ENCODE peak calls at places on chromosomes 4 and X, in five cellular contexts. I, L, O, Z and D are unnamed samples.

GRCh38 chrX:151370906-151371305 is 26.1 kb upstream of the VMA21 start:
- DNase-seq in I (no peak), L (peak), O (peak), Z (no peak), D (no peak)

GRCh38 chr4:141027421-141027820 is 105.8 kb downstream of the RNF150 start:
- DNase-seq in I (no peak), L (no peak), O (no peak), Z (no peak), D (no peak)

GRCh38 chr4:136412708-136413107 is 1119.6 kb downstream of the PCDH18 start:
- DNase-seq in I (no peak), L (no peak), O (no peak), Z (no peak), D (no peak)

GRCh38 chr4:89222171-89222570 is 85.4 kb downstream of the GPRIN3 start:
- DNase-seq in I (no peak), L (no peak), O (no peak), Z (no peak), D (no peak)

GRCh38 chrX:107730298-107730655 is 45.3 kb downstream of the TSC22D3 start:
- DNase-seq in I (no peak), L (no peak), O (no peak), Z (no peak), D (no peak)

GRCh38 chrX:119121341-119121740 is 6.3 kb downstream of the KIAA1210 start:
- DNase-seq in I (no peak), L (no peak), O (no peak), Z (no peak), D (no peak)

GRCh38 chrX:99348256-99348655 is 1061.8 kb downstream of the PCDH19 start:
- DNase-seq in I (no peak), L (no peak), O (no peak), Z (no peak), D (no peak)

GRCh38 chr4:52290468-52290867 is 239.4 kb downstream of the SPATA18 start:
- DNase-seq in I (no peak), L (no peak), O (no peak), Z (no peak), D (no peak)

GRCh38 chrX:110746014-110746413 is 49.6 kb downstream of the CHRDL1 start:
- DNase-seq in I (no peak), L (no peak), O (no peak), Z (no peak), D (no peak)

GRCh38 chr4:63036159-63036866 is 1372.9 kb downstream of the TECRL start:
- DNase-seq in I (no peak), L (no peak), O (no peak), Z (no peak), D (no peak)

GRCh38 chrX:109782994-109783711 is 50.1 kb upstream of the ACSL4 start:
- DNase-seq in I (no peak), L (no peak), O (no peak), Z (no peak), D (no peak)

GRCh38 chr4:25863906-25864418 is 1.2 kb upstream of the SEL1L3 start:
- DNase-seq in I (no peak), L (no peak), O (no peak), Z (peak), D (no peak)

GRCh38 chr4:76733380-76733779 is 164.6 kb downstream of the SOWAHB start:
- DNase-seq in I (peak), L (no peak), O (no peak), Z (peak), D (no peak)

GRCh38 chr4:87333267-87333666 is 10.6 kb upstream of the HSD17B13 start:
- DNase-seq in I (no peak), L (no peak), O (no peak), Z (no peak), D (no peak)

GRCh38 chr4:53963786-53964185 is 100.6 kb downstream of the CHIC2 start:
- DNase-seq in I (no peak), L (no peak), O (no peak), Z (no peak), D (no peak)

GRCh38 chr4:139603576-139604387 is 47.8 kb upstream of the SETD7 start:
- DNase-seq in I (no peak), L (peak), O (peak), Z (peak), D (no peak)

GRCh38 chrX:130637591-130637990 is 235.8 kb downstream of the RBMX2 start:
- DNase-seq in I (no peak), L (no peak), O (no peak), Z (no peak), D (no peak)

GRCh38 chr4:83558693-83559092 is 22.8 kb downstream of the GPAT3 start:
- DNase-seq in I (no peak), L (no peak), O (no peak), Z (no peak), D (no peak)

GRCh38 chrX:48933757-48934156 is 14.9 kb upstream of the PIM2 start:
- DNase-seq in I (no peak), L (no peak), O (no peak), Z (no peak), D (no peak)

GRCh38 chrX:24242649-24243556 is 71.0 kb downstream of the SUPT20HL2 start:
- DNase-seq in I (peak), L (no peak), O (peak), Z (peak), D (no peak)

GRCh38 chr4:25842229-25842840 is 20.5 kb downstream of the SEL1L3 start:
- DNase-seq in I (no peak), L (no peak), O (no peak), Z (peak), D (no peak)

GRCh38 chr4:101599620-101600019 is 190.9 kb upstream of the BANK1 start:
- DNase-seq in I (no peak), L (no peak), O (no peak), Z (no peak), D (no peak)

GRCh38 chr4:173013232-173013932 is 155.2 kb upstream of the GALNT7 start:
- DNase-seq in I (peak), L (peak), O (peak), Z (peak), D (no peak)

GRCh38 chr4:137156054-137156453 is 376.2 kb downstream of the PCDH18 start:
- DNase-seq in I (no peak), L (no peak), O (no peak), Z (no peak), D (no peak)

GRCh38 chr4:16597829-16598228 is 300.6 kb downstream of the LDB2 start:
- DNase-seq in I (no peak), L (no peak), O (peak), Z (no peak), D (no peak)

GRCh38 chr4:55386840-55387239 is 8.9 kb upstream of the TMEM165 start:
- DNase-seq in I (no peak), L (no peak), O (peak), Z (no peak), D (no peak)

GRCh38 chr4:177391953-177392352 is 50.3 kb downstream of the AGA start:
- DNase-seq in I (no peak), L (no peak), O (peak), Z (no peak), D (no peak)

GRCh38 chr4:113052379-113052951 is 3.0 kb downstream of the ANK2 start:
- DNase-seq in I (no peak), L (no peak), O (no peak), Z (no peak), D (no peak)

GRCh38 chr4:548976-549375 is 27.1 kb downstream of the TMEM271 start:
- DNase-seq in I (no peak), L (no peak), O (no peak), Z (no peak), D (no peak)

GRCh38 chr4:587671-588350 is 11.7 kb upstream of the TMEM271 start:
- DNase-seq in I (no peak), L (no peak), O (no peak), Z (no peak), D (no peak)

GRCh38 chr4:40363382-40363920 is 28.3 kb downstream of the CHRNA9 start:
- DNase-seq in I (peak), L (no peak), O (no peak), Z (peak), D (no peak)

GRCh38 chr4:6576512-6576911 is 1.5 kb downstream of the MAN2B2 start:
- DNase-seq in I (peak), L (no peak), O (no peak), Z (no peak), D (no peak)

GRCh38 chr4:139331185-139331584 is 28.9 kb upstream of the NDUFC1 start:
- DNase-seq in I (no peak), L (no peak), O (no peak), Z (no peak), D (no peak)

GRCh38 chr4:123997736-123998449 is 601.3 kb downstream of the SPRY1 start:
- DNase-seq in I (no peak), L (no peak), O (no peak), Z (no peak), D (no peak)

GRCh38 chr4:52627876-52628275 is 31.2 kb downstream of the USP46 start:
- DNase-seq in I (no peak), L (no peak), O (no peak), Z (no peak), D (no peak)

GRCh38 chrX:127459784-127460183 is 592.4 kb downstream of the ACTRT1 start:
- DNase-seq in I (no peak), L (no peak), O (no peak), Z (no peak), D (no peak)

GRCh38 chr4:57425610-57426009 is 315.4 kb upstream of the IGFBP7 start:
- DNase-seq in I (no peak), L (no peak), O (no peak), Z (no peak), D (no peak)

GRCh38 chr4:83036991-83037390 is 2.0 kb downstream of the COPS4 start:
- DNase-seq in I (no peak), L (no peak), O (no peak), Z (no peak), D (no peak)

GRCh38 chrX:115499112-115499805 is 61.7 kb upstream of the PLS3 start:
- DNase-seq in I (no peak), L (no peak), O (no peak), Z (no peak), D (no peak)

GRCh38 chr4:172631832-172632231 is 536.8 kb upstream of the GALNT7 start:
- DNase-seq in I (no peak), L (no peak), O (no peak), Z (no peak), D (no peak)

GRCh38 chr4:111991163-111991562 is 154.1 kb upstream of the FAM241A start:
- DNase-seq in I (no peak), L (no peak), O (no peak), Z (no peak), D (no peak)
- H3K4me3 ChIP-seq in I (no peak), L (no peak), O (no peak), Z (no peak), D (no peak)

GRCh38 chrX:9997524-9997923 is 30.4 kb downstream of the CLDN34 start:
- DNase-seq in I (no peak), L (no peak), O (no peak), Z (no peak), D (no peak)

GRCh38 chrX:9992724-9993123 is 25.6 kb downstream of the CLDN34 start:
- DNase-seq in I (no peak), L (no peak), O (no peak), Z (no peak), D (no peak)

GRCh38 chrX:9992061-9992460 is 24.9 kb downstream of the CLDN34 start:
- DNase-seq in I (no peak), L (no peak), O (no peak), Z (no peak), D (no peak)

GRCh38 chrX:9997041-9997440 is 29.9 kb downstream of the CLDN34 start:
- DNase-seq in I (no peak), L (no peak), O (no peak), Z (no peak), D (no peak)

DNA sequence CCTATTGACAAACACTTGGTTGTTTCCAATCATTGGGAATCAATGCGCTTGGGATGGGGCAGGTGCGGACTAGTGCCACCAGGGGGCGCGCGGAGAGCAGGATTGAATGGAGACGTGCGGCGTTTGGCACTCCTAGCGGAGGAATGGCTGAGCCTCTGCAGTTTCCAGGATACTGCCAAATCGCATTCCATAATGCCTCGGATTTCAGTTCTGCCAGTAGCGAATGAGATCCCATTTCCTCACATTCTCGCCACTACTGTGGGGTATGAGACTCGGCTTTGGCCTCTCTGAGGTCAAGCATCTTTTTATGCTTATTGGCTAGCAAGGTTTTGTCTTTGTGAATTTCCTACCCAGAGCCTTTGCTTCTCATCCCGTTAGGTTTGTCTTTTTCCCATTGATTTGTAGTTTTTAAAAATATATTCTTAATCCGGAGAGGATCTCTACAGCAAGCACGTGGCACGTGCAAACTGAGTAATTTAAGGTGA is 28.7 kb downstream of the CLDN34 start:
- DNase-seq in I (peak), L (peak), O (peak), Z (peak), D (peak)
- TF ChIP-seq CTCF in I (peak), L (peak), O (peak), Z (peak), D (peak)

GRCh38 chr4:34733185-34733916 is 1511.0 kb downstream of the ARAP2 start:
- DNase-seq in I (no peak), L (no peak), O (peak), Z (no peak), D (no peak)
- TF ChIP-seq EP300 in I (no peak), L (no peak), O (peak), Z (no peak), D (no peak)

GRCh38 chrX:47189906-47190305 is 3.7 kb upstream of the UBA1 start:
- DNase-seq in I (no peak), L (no peak), O (no peak), Z (no peak), D (no peak)

GRCh38 chrX:47191331-47191730 is 2.3 kb upstream of the UBA1 start:
- DNase-seq in I (peak), L (no peak), O (no peak), Z (peak), D (no peak)

GRCh38 chrX:47190445-47191269 is 3.0 kb upstream of the UBA1 start:
- DNase-seq in I (peak), L (peak), O (peak), Z (peak), D (peak)

GRCh38 chrX:47193475-47194241 is at the start of gene UBA1:
- DNase-seq in I (peak), L (peak), O (peak), Z (peak), D (peak)

GRCh38 chrX:47191806-47192401 is 1.7 kb upstream of the UBA1 start:
- DNase-seq in I (no peak), L (no peak), O (no peak), Z (no peak), D (no peak)
- H3K4me3 ChIP-seq in I (peak), L (peak), O (peak), Z (peak), D (peak)

GRCh38 chrX:131821945-131822622 is 201.0 kb upstream of the STK26 start:
- DNase-seq in I (peak), L (peak), O (no peak), Z (peak), D (no peak)
- TF ChIP-seq CTCF in I (no peak), L (peak), O (no peak), Z (no peak), D (peak)

GRCh38 chr4:185115827-185116232 is 27.2 kb upstream of the SLC25A4 start:
- DNase-seq in I (peak), L (peak), O (peak), Z (peak), D (no peak)
- TF ChIP-seq EP300 in I (no peak), L (no peak), O (no peak), Z (no peak), D (no peak)

GRCh38 chr4:2843023-2843908 is at the start of gene ADD1:
- DNase-seq in I (peak), L (peak), O (peak), Z (peak), D (peak)

GRCh38 chr4:2846172-2846571 is 2.5 kb downstream of the ADD1 start:
- DNase-seq in I (no peak), L (no peak), O (no peak), Z (no peak), D (no peak)

GRCh38 chr4:2843909-2844584 is 403 bp downstream of the ADD1 start:
- DNase-seq in I (peak), L (peak), O (no peak), Z (peak), D (peak)

GRCh38 chr4:2839060-2839459 is 4.6 kb upstream of the ADD1 start:
- DNase-seq in I (no peak), L (no peak), O (no peak), Z (no peak), D (no peak)

GRCh38 chr4:2842667-2843022 is 999 bp upstream of the ADD1 start:
- DNase-seq in I (peak), L (peak), O (no peak), Z (no peak), D (no peak)
- H3K4me3 ChIP-seq in I (peak), L (peak), O (peak), Z (peak), D (peak)

DNA sequence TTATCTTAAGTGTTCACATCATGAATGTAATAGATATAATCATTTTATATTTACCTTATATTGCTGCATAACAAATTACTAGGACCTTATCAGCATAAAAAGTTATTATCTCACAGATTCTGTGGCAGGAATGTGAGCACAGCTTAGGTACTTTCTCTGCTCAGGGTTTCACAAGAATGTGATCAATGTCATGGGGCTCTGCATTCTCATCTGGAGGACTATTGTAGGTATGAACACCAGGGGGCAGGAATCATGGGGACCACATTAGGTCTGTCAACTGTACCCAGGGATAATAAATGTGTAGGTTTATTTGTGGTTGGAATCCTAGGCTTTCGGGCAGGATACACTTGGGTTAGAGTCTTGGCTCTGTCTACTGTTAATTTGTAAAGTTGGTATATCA is 519.2 kb downstream of the ARAP2 start:
- DNase-seq in I (no peak), L (peak), O (peak), Z (no peak), D (no peak)
- TF ChIP-seq CTCF in I (no peak), L (peak), O (peak), Z (no peak), D (no peak)

GRCh38 chrX:30572004-30572403 is 5.6 kb downstream of the TASL start:
- DNase-seq in I (no peak), L (no peak), O (peak), Z (no peak), D (no peak)
- TF ChIP-seq EP300 in I (no peak), L (no peak), O (no peak), Z (no peak), D (no peak)